ENCODE peak calls at places on chromosomes 2 and 18, in five cellular contexts. M is anterior cingulate cortex, F is left cardiac atrium, O is NCI-H1105 treated with DMSO at 0.1 percent for 48 hours, X is AG08396. U is an unnamed sample.

GRCh38 chr2:191359186-191359585 is 114.0 kb downstream of the MYO1B start:
- DNase-seq in O (peak; percentile 21), M (no peak), X (no peak), F (no peak), U (no peak)

GRCh38 chr2:85920810-85921545 is 32.2 kb upstream of the ST3GAL5 start:
- DNase-seq in O (no peak), M (no peak), F (no peak), X (no peak), U (no peak)

GRCh38 chr2:72965770-72966430 is 48.6 kb downstream of the EMX1 start:
- DNase-seq in F (peak; percentile 9), O (no peak), X (no peak), M (no peak), U (no peak)

GRCh38 chr2:54649633-54650032 is 73.8 kb upstream of the EML6 start:
- DNase-seq in F (no peak), X (no peak), O (no peak), M (no peak), U (no peak)

GRCh38 chr2:128494640-128495321 is 176.1 kb upstream of the HS6ST1 start:
- DNase-seq in X (no peak), M (no peak), O (no peak), F (peak; percentile 50), U (no peak)

GRCh38 chr2:140585016-140585415 is 1545.8 kb downstream of the LRP1B start:
- DNase-seq in X (no peak), O (no peak), F (no peak), M (no peak), U (no peak)

GRCh38 chr2:226079677-226080076 is 680.2 kb downstream of the NYAP2 start:
- DNase-seq in M (no peak), F (no peak), X (peak; percentile 37), O (no peak), U (no peak)

GRCh38 chr2:231597014-231597611 is 4.4 kb downstream of the TEX44 start:
- DNase-seq in O (no peak), X (peak; percentile 74), F (peak; percentile 65), M (peak; percentile 52), U (peak; percentile 72)

GRCh38 chr18:63181706-63182105 is 137.9 kb downstream of the BCL2 start:
- DNase-seq in X (no peak), F (no peak), M (no peak), O (no peak), U (no peak)

GRCh38 chr2:46563110-46563731 is 83.9 kb downstream of the TMEM247 start:
- DNase-seq in X (no peak), M (no peak), F (no peak), O (no peak), U (no peak)

GRCh38 chr2:70300771-70301343 is 1.0 kb downstream of the FAM136A start:
- DNase-seq in F (no peak), M (no peak), O (no peak), X (no peak), U (no peak)

GRCh38 chr2:110804915-110805314 is 72.5 kb downstream of the ACOXL start:
- DNase-seq in F (no peak), M (no peak), O (no peak), X (no peak), U (no peak)

GRCh38 chr2:86143307-86143706 is 37.3 kb downstream of the PTCD3 start:
- DNase-seq in F (no peak), M (no peak), O (no peak), X (no peak), U (no peak)

GRCh38 chr2:8134105-8134903 is 547.6 kb upstream of the ID2 start:
- DNase-seq in X (no peak), O (peak; percentile 91), F (no peak), M (no peak), U (no peak)

GRCh38 chr2:239693330-239693729 is 292.5 kb upstream of the HDAC4 start:
- DNase-seq in O (no peak), M (no peak), F (no peak), X (no peak), U (no peak)

GRCh38 chr2:74441690-74442482 is at the start of gene RTKN:
- DNase-seq in O (peak; percentile 27), M (no peak), X (no peak), F (peak; percentile 68), U (no peak)

GRCh38 chr2:147076634-147077033 is 768.2 kb upstream of the ACVR2A start:
- DNase-seq in M (no peak), O (no peak), F (no peak), X (peak; percentile 18), U (no peak)

GRCh38 chr2:231919341-231920035 is 6.7 kb downstream of the NPPC start:
- DNase-seq in F (no peak), M (no peak), X (no peak), O (no peak), U (no peak)

GRCh38 chr2:149467461-149467860 is 120.1 kb downstream of the MMADHC start:
- DNase-seq in M (no peak), F (no peak), X (no peak), O (no peak), U (no peak)

GRCh38 chr2:172420096-172420671 is 7.2 kb upstream of the ITGA6 start:
- DNase-seq in X (no peak), F (no peak), M (no peak), O (no peak), U (no peak)

GRCh38 chr18:21205695-21206094 is 36.3 kb upstream of the GREB1L start:
- DNase-seq in X (no peak), F (no peak), O (no peak), M (no peak), U (no peak)

GRCh38 chr2:183594150-183594549 is 469.9 kb downstream of the NUP35 start:
- DNase-seq in O (no peak), X (no peak), F (no peak), M (no peak), U (no peak)

GRCh38 chr18:25210622-25211021 is 141.3 kb downstream of the ZNF521 start:
- DNase-seq in M (no peak), X (no peak), F (no peak), O (no peak), U (no peak)

GRCh38 chr18:79951545-79952456 is at the start of gene SLC66A2:
- DNase-seq in X (peak; percentile 98), F (peak; percentile 93), O (peak; percentile 67), M (peak; percentile 92), U (peak; percentile 81)

GRCh38 chr18:76412818-76413565 is 82.0 kb downstream of the ZNF516 start:
- DNase-seq in X (peak; percentile 46), F (no peak), M (no peak), O (no peak), U (no peak)

GRCh38 chr2:43541165-43541564 is 54.7 kb downstream of the THADA start:
- DNase-seq in X (no peak), M (no peak), F (no peak), O (no peak), U (no peak)

GRCh38 chr18:68478246-68478645 is 236.7 kb downstream of the TMX3 start:
- DNase-seq in O (no peak), X (no peak), M (no peak), F (no peak), U (no peak)

GRCh38 chr2:159677654-159678053 is 34.7 kb upstream of the MARCHF7 start:
- DNase-seq in X (no peak), M (no peak), F (no peak), O (peak; percentile 20), U (no peak)

GRCh38 chr2:70936979-70937811 is 1.5 kb downstream of the ATP6V1B1 start:
- DNase-seq in O (no peak), X (no peak), F (no peak), M (no peak), U (no peak)

GRCh38 chr2:96091711-96092579 is 24.4 kb downstream of the ADRA2B start:
- DNase-seq in X (no peak), M (no peak), F (no peak), O (no peak), U (no peak)

GRCh38 chr2:36801088-36801487 is 104.6 kb downstream of the VIT start:
- DNase-seq in M (no peak), O (no peak), F (no peak), X (no peak), U (no peak)

GRCh38 chr2:1860931-1861330 is 116.6 kb upstream of the PXDN start:
- DNase-seq in X (no peak), F (no peak), M (no peak), O (no peak), U (no peak)

GRCh38 chr18:22241806-22242440 is 72.5 kb downstream of the GATA6 start:
- DNase-seq in M (no peak), X (no peak), O (no peak), F (no peak), U (no peak)

GRCh38 chr18:37453754-37454153 is 111.8 kb downstream of the CELF4 start:
- DNase-seq in X (no peak), O (no peak), F (no peak), M (no peak), U (no peak)

GRCh38 chr18:27713037-27713726 is 463.7 kb downstream of the CDH2 start:
- DNase-seq in O (peak; percentile 55), X (no peak), M (no peak), F (no peak), U (no peak)

GRCh38 chr2:239078128-239078924 is 230.4 kb downstream of the TWIST2 start:
- DNase-seq in X (no peak), F (no peak), M (no peak), O (no peak), U (no peak)

U was measured in amygdala.